ENCODE peak calls at places on chromosome 7, in ten cellular contexts. One of them, this sample, is unnamed.

GRCh38 chr7:15012135-15012534 is 109.6 kb upstream of the DGKB start:
- DNase-seq in IMR-90: no peak
- DNase-seq in colonic mucosa: no peak
- DNase-seq in mammary epithelial cell: no peak
- DNase-seq in GM06990: no peak
- DNase-seq in neural progenitor cell: no peak
- DNase-seq in heart right ventricle: no peak
- DNase-seq in fibroblast of pulmonary artery: no peak
- DNase-seq in gastrocnemius medialis: no peak
- DNase-seq in prostate gland: no peak
- DNase-seq in this sample: no peak

GRCh38 chr7:122488241-122488640 is 183.7 kb upstream of the FEZF1 start:
- DNase-seq in IMR-90: no peak
- DNase-seq in colonic mucosa: no peak
- DNase-seq in mammary epithelial cell: peak; percentile 0
- DNase-seq in GM06990: no peak
- DNase-seq in neural progenitor cell: no peak
- DNase-seq in heart right ventricle: no peak
- DNase-seq in fibroblast of pulmonary artery: no peak
- DNase-seq in gastrocnemius medialis: no peak
- DNase-seq in prostate gland: no peak
- DNase-seq in this sample: no peak

GRCh38 chr7:6614941-6615737 is at the start of gene ZNF853:
- DNase-seq in IMR-90: no peak
- DNase-seq in colonic mucosa: no peak
- DNase-seq in mammary epithelial cell: no peak
- DNase-seq in GM06990: no peak
- DNase-seq in neural progenitor cell: peak; percentile 77
- DNase-seq in heart right ventricle: no peak
- DNase-seq in fibroblast of pulmonary artery: no peak
- DNase-seq in gastrocnemius medialis: no peak
- DNase-seq in prostate gland: no peak
- DNase-seq in this sample: no peak

GRCh38 chr7:48255046-48255445 is 83.8 kb downstream of the ABCA13 start:
- DNase-seq in IMR-90: peak; percentile 86
- DNase-seq in colonic mucosa: no peak
- DNase-seq in mammary epithelial cell: peak; percentile 87
- DNase-seq in GM06990: peak; percentile 30
- DNase-seq in neural progenitor cell: no peak
- DNase-seq in heart right ventricle: no peak
- DNase-seq in fibroblast of pulmonary artery: peak; percentile 39
- DNase-seq in gastrocnemius medialis: no peak
- DNase-seq in prostate gland: no peak
- DNase-seq in this sample: peak; percentile 64

GRCh38 chr7:144738708-144739314 is 97.0 kb downstream of the TPK1 start:
- DNase-seq in IMR-90: no peak
- DNase-seq in colonic mucosa: no peak
- DNase-seq in mammary epithelial cell: peak; percentile 9
- DNase-seq in GM06990: no peak
- DNase-seq in neural progenitor cell: peak; percentile 38
- DNase-seq in heart right ventricle: peak; percentile 6
- DNase-seq in fibroblast of pulmonary artery: peak; percentile 56
- DNase-seq in gastrocnemius medialis: no peak
- DNase-seq in prostate gland: peak; percentile 6
- DNase-seq in this sample: no peak

GRCh38 chr7:111329367-111330234 is 232.7 kb downstream of the IMMP2L start:
- DNase-seq in IMR-90: peak; percentile 33
- DNase-seq in colonic mucosa: no peak
- DNase-seq in mammary epithelial cell: no peak
- DNase-seq in GM06990: no peak
- DNase-seq in neural progenitor cell: no peak
- DNase-seq in heart right ventricle: no peak
- DNase-seq in fibroblast of pulmonary artery: peak; percentile 46
- DNase-seq in gastrocnemius medialis: no peak
- DNase-seq in prostate gland: no peak
- DNase-seq in this sample: no peak

GRCh38 chr7:88132725-88133124 is 87.1 kb downstream of the SRI start:
- DNase-seq in IMR-90: no peak
- DNase-seq in colonic mucosa: no peak
- DNase-seq in mammary epithelial cell: no peak
- DNase-seq in GM06990: no peak
- DNase-seq in neural progenitor cell: no peak
- DNase-seq in heart right ventricle: no peak
- DNase-seq in fibroblast of pulmonary artery: no peak
- DNase-seq in gastrocnemius medialis: no peak
- DNase-seq in prostate gland: no peak
- DNase-seq in this sample: no peak

GRCh38 chr7:74355091-74355490 is 65.9 kb downstream of the CLIP2 start:
- DNase-seq in IMR-90: peak; percentile 88
- DNase-seq in colonic mucosa: peak; percentile 43
- DNase-seq in mammary epithelial cell: peak; percentile 81
- DNase-seq in GM06990: no peak
- DNase-seq in neural progenitor cell: no peak
- DNase-seq in heart right ventricle: no peak
- DNase-seq in fibroblast of pulmonary artery: peak; percentile 91
- DNase-seq in gastrocnemius medialis: no peak
- DNase-seq in prostate gland: no peak
- DNase-seq in this sample: peak; percentile 72

GRCh38 chr7:30062587-30062986 is 34.4 kb downstream of the PLEKHA8 start:
- DNase-seq in IMR-90: peak; percentile 56
- DNase-seq in colonic mucosa: no peak
- DNase-seq in mammary epithelial cell: peak; percentile 5
- DNase-seq in GM06990: no peak
- DNase-seq in neural progenitor cell: peak; percentile 10
- DNase-seq in heart right ventricle: no peak
- DNase-seq in fibroblast of pulmonary artery: peak; percentile 69
- DNase-seq in gastrocnemius medialis: no peak
- DNase-seq in prostate gland: no peak
- DNase-seq in this sample: peak; percentile 28

GRCh38 chr7:128170461-128170860 is 70.6 kb upstream of the LEP start:
- DNase-seq in IMR-90: no peak
- DNase-seq in colonic mucosa: no peak
- DNase-seq in mammary epithelial cell: no peak
- DNase-seq in GM06990: no peak
- DNase-seq in neural progenitor cell: no peak
- DNase-seq in heart right ventricle: no peak
- DNase-seq in fibroblast of pulmonary artery: no peak
- DNase-seq in gastrocnemius medialis: no peak
- DNase-seq in prostate gland: no peak
- DNase-seq in this sample: no peak

GRCh38 chr7:1779445-1779844 is 109.4 kb downstream of the ELFN1 start:
- DNase-seq in IMR-90: no peak
- DNase-seq in colonic mucosa: no peak
- DNase-seq in mammary epithelial cell: no peak
- DNase-seq in GM06990: no peak
- DNase-seq in neural progenitor cell: no peak
- DNase-seq in heart right ventricle: no peak
- DNase-seq in fibroblast of pulmonary artery: no peak
- DNase-seq in gastrocnemius medialis: no peak
- DNase-seq in prostate gland: no peak
- DNase-seq in this sample: no peak

GRCh38 chr7:100802951-100803350 is 24.4 kb downstream of the EPHB4 start:
- DNase-seq in IMR-90: no peak
- DNase-seq in colonic mucosa: peak; percentile 63
- DNase-seq in mammary epithelial cell: peak; percentile 27
- DNase-seq in GM06990: no peak
- DNase-seq in neural progenitor cell: no peak
- DNase-seq in heart right ventricle: no peak
- DNase-seq in fibroblast of pulmonary artery: no peak
- DNase-seq in gastrocnemius medialis: no peak
- DNase-seq in prostate gland: no peak
- DNase-seq in this sample: no peak
- H3K4me3 ChIP-seq in IMR-90: no peak overlapping the region
- H3K4me3 ChIP-seq in colonic mucosa: no peak overlapping the region
- H3K4me3 ChIP-seq in mammary epithelial cell: no peak overlapping the region
- H3K4me3 ChIP-seq in GM06990: peak overlapping the region; percentile 56
- H3K4me3 ChIP-seq in neural progenitor cell: no peak overlapping the region
- H3K4me3 ChIP-seq in heart right ventricle: peak overlapping the region; percentile 7
- H3K4me3 ChIP-seq in fibroblast of pulmonary artery: no peak overlapping the region
- H3K4me3 ChIP-seq in gastrocnemius medialis: no peak overlapping the region
- H3K4me3 ChIP-seq in prostate gland: no peak overlapping the region
- H3K4me3 ChIP-seq in this sample: no peak overlapping the region

DNA sequence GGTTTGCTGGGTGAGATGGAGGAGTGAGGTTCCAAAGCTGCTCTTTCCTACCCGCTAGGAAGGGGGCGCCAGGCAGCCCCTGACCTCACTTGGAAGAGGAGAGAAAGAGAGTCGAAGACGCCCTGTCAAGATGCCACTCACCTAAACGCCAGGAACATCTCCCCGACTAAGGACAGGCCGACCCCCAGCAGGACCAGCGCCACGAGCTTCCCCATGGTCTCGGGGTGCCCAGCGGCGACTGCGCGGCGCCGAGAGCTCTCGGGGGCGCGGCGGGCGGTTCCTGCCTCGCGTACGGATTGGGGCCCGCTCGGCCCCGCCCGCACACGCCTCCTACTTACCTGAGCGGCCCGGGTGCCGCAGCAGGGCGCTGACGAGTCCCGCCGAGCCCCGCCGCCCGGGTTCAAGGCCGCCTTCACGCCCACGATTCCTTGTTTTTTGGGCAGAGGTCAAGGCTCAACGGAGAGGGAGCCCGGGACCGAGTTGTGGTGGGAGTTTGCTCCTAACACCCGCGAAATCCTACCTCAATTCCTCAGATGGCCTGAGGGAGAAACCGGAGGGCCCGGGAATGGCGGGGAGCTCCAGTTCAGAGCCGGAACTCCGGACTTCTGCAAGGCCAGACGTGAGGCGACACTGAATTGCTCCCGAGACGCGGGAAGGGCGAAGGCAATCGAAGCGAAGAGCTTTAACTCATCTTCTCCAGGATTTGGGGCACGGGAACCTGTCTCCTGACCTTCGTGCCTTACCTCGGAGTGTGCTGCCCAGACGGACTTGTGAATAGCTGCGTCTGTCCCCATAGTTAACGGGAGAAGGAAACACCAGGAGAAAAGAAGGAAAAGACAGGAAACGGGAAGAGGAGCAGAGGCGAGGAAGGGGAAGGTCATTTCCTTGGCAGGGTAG is at the start of gene PON3:
- DNase-seq in IMR-90: no peak
- DNase-seq in colonic mucosa: peak; percentile 65
- DNase-seq in mammary epithelial cell: no peak
- DNase-seq in GM06990: peak; percentile 60
- DNase-seq in neural progenitor cell: no peak
- DNase-seq in heart right ventricle: peak; percentile 11
- DNase-seq in fibroblast of pulmonary artery: no peak
- DNase-seq in gastrocnemius medialis: peak; percentile 12
- DNase-seq in prostate gland: no peak
- DNase-seq in this sample: no peak
- TF ChIP-seq CTCF in IMR-90: no peak
- TF ChIP-seq CTCF in colonic mucosa: no peak
- TF ChIP-seq CTCF in mammary epithelial cell: peak; percentile 31
- TF ChIP-seq CTCF in GM06990: no peak
- TF ChIP-seq CTCF in neural progenitor cell: no peak
- TF ChIP-seq CTCF in heart right ventricle: peak; percentile 27
- TF ChIP-seq CTCF in fibroblast of pulmonary artery: peak; percentile 16
- TF ChIP-seq CTCF in gastrocnemius medialis: no peak
- TF ChIP-seq CTCF in prostate gland: no peak
- TF ChIP-seq CTCF in this sample: no peak

DNA sequence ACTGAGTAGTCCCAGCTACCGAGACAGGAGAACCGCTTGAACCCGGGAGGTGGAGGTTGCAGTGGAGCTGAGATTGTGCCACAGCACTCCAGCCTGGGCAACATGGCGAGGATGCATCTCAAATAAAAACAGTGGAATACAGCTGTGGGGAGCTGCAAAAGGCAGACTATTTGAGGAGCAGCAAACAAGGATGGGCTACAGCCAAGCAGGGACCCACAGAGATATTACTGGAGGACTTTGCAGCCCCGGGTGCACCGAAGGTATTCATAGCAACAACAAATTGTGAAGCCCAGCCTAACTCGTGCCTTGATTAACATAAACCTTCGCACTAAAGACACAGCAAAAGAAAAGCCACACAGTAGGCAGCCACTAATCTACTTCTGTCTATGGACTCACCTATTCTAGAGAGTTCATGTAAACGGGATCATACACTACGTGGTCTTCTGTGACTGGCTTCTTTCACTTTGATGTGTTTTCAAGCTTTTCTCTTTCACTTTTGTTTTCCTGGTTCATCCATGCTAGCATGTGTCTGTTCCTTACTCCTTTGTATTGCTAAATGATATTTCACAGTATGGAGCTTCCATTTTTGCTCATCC is 34.0 kb downstream of the PODXL start:
- DNase-seq in IMR-90: no peak
- DNase-seq in colonic mucosa: no peak
- DNase-seq in mammary epithelial cell: no peak
- DNase-seq in GM06990: no peak
- DNase-seq in neural progenitor cell: peak; percentile 62
- DNase-seq in heart right ventricle: no peak
- DNase-seq in fibroblast of pulmonary artery: no peak
- DNase-seq in gastrocnemius medialis: no peak
- DNase-seq in prostate gland: no peak
- DNase-seq in this sample: no peak
- H3K4me3 ChIP-seq in IMR-90: peak overlapping the region; percentile 27
- H3K4me3 ChIP-seq in colonic mucosa: no peak overlapping the region
- H3K4me3 ChIP-seq in mammary epithelial cell: no peak overlapping the region
- H3K4me3 ChIP-seq in GM06990: peak overlapping the region; percentile 3
- H3K4me3 ChIP-seq in neural progenitor cell: no peak overlapping the region
- H3K4me3 ChIP-seq in heart right ventricle: peak overlapping the region; percentile 20
- H3K4me3 ChIP-seq in fibroblast of pulmonary artery: no peak overlapping the region
- H3K4me3 ChIP-seq in gastrocnemius medialis: no peak overlapping the region
- H3K4me3 ChIP-seq in prostate gland: no peak overlapping the region
- H3K4me3 ChIP-seq in this sample: no peak overlapping the region

GRCh38 chr7:42137941-42138340 is 99.1 kb downstream of the GLI3 start:
- DNase-seq in IMR-90: peak; percentile 53
- DNase-seq in colonic mucosa: no peak
- DNase-seq in mammary epithelial cell: no peak
- DNase-seq in GM06990: no peak
- DNase-seq in neural progenitor cell: no peak
- DNase-seq in heart right ventricle: no peak
- DNase-seq in fibroblast of pulmonary artery: no peak
- DNase-seq in gastrocnemius medialis: no peak
- DNase-seq in prostate gland: no peak
- DNase-seq in this sample: no peak

GRCh38 chr7:42135728-42136127 is 101.3 kb downstream of the GLI3 start:
- DNase-seq in IMR-90: no peak
- DNase-seq in colonic mucosa: no peak
- DNase-seq in mammary epithelial cell: no peak
- DNase-seq in GM06990: no peak
- DNase-seq in neural progenitor cell: no peak
- DNase-seq in heart right ventricle: no peak
- DNase-seq in fibroblast of pulmonary artery: no peak
- DNase-seq in gastrocnemius medialis: no peak
- DNase-seq in prostate gland: no peak
- DNase-seq in this sample: no peak

GRCh38 chr7:42139751-42140150 is 97.3 kb downstream of the GLI3 start:
- DNase-seq in IMR-90: no peak
- DNase-seq in colonic mucosa: no peak
- DNase-seq in mammary epithelial cell: no peak
- DNase-seq in GM06990: no peak
- DNase-seq in neural progenitor cell: no peak
- DNase-seq in heart right ventricle: no peak
- DNase-seq in fibroblast of pulmonary artery: no peak
- DNase-seq in gastrocnemius medialis: no peak
- DNase-seq in prostate gland: no peak
- DNase-seq in this sample: no peak

GRCh38 chr7:42137431-42137830 is 99.6 kb downstream of the GLI3 start:
- DNase-seq in IMR-90: no peak
- DNase-seq in colonic mucosa: no peak
- DNase-seq in mammary epithelial cell: no peak
- DNase-seq in GM06990: no peak
- DNase-seq in neural progenitor cell: no peak
- DNase-seq in heart right ventricle: no peak
- DNase-seq in fibroblast of pulmonary artery: no peak
- DNase-seq in gastrocnemius medialis: no peak
- DNase-seq in prostate gland: no peak
- DNase-seq in this sample: no peak

GRCh38 chr7:42138691-42139090 is 98.3 kb downstream of the GLI3 start:
- DNase-seq in IMR-90: no peak
- DNase-seq in colonic mucosa: no peak
- DNase-seq in mammary epithelial cell: no peak
- DNase-seq in GM06990: no peak
- DNase-seq in neural progenitor cell: peak; percentile 71
- DNase-seq in heart right ventricle: no peak
- DNase-seq in fibroblast of pulmonary artery: no peak
- DNase-seq in gastrocnemius medialis: no peak
- DNase-seq in prostate gland: no peak
- DNase-seq in this sample: no peak
- TF ChIP-seq CTCF in IMR-90: no peak
- TF ChIP-seq CTCF in colonic mucosa: no peak
- TF ChIP-seq CTCF in mammary epithelial cell: no peak
- TF ChIP-seq CTCF in GM06990: no peak
- TF ChIP-seq CTCF in neural progenitor cell: peak; percentile 32
- TF ChIP-seq CTCF in heart right ventricle: no peak
- TF ChIP-seq CTCF in fibroblast of pulmonary artery: no peak
- TF ChIP-seq CTCF in gastrocnemius medialis: no peak
- TF ChIP-seq CTCF in prostate gland: no peak
- TF ChIP-seq CTCF in this sample: peak; percentile 19